ENCODE peak calls at places on chromosome 5, in ten cellular contexts. One of them, this sample, is unnamed.
A peak's percentile ranks its signal among the peaks of the same experiment; 100 is the strongest.

GRCh38 chr5:111606194-111606593 is 93.9 kb upstream of the STARD4 start:
- DNase-seq in omental fat pad: no peak
- DNase-seq in glutamatergic neuron: no peak
- DNase-seq in HS-5: no peak
- DNase-seq in naive B cell: no peak
- DNase-seq in HuH-7.5: no peak
- DNase-seq in activated T-helper 9 cell treated with anti-CD3 and anti-CD28 coated beads, Interleukin-2, amount 50 U/mL, for 16 hours: no peak
- DNase-seq in stomach: no peak
- DNase-seq in aorta: no peak
- DNase-seq in coronary artery: no peak
- DNase-seq in this sample: no peak

GRCh38 chr5:69331528-69332445 is 814 bp downstream of the CCDC125 start:
- DNase-seq in stomach: peak; percentile 54
- DNase-seq in omental fat pad: no peak
- DNase-seq in coronary artery: no peak
- DNase-seq in activated T-helper 9 cell treated with anti-CD3 and anti-CD28 coated beads, Interleukin-2, amount 50 U/mL, for 16 hours: no peak
- DNase-seq in aorta: no peak
- DNase-seq in HS-5: no peak
- DNase-seq in naive B cell: no peak
- DNase-seq in glutamatergic neuron: no peak
- DNase-seq in HuH-7.5: no peak
- DNase-seq in this sample: peak; percentile 21

GRCh38 chr5:4230905-4231561 is 635.4 kb downstream of the IRX1 start:
- DNase-seq in HS-5: no peak
- DNase-seq in coronary artery: no peak
- DNase-seq in naive B cell: no peak
- DNase-seq in aorta: no peak
- DNase-seq in glutamatergic neuron: peak; percentile 63
- DNase-seq in omental fat pad: no peak
- DNase-seq in activated T-helper 9 cell treated with anti-CD3 and anti-CD28 coated beads, Interleukin-2, amount 50 U/mL, for 16 hours: no peak
- DNase-seq in HuH-7.5: no peak
- DNase-seq in stomach: no peak
- DNase-seq in this sample: no peak

GRCh38 chr5:126492939-126493338 is 69.7 kb downstream of the GRAMD2B start:
- DNase-seq in coronary artery: no peak
- DNase-seq in HuH-7.5: no peak
- DNase-seq in aorta: no peak
- DNase-seq in omental fat pad: no peak
- DNase-seq in naive B cell: no peak
- DNase-seq in HS-5: no peak
- DNase-seq in activated T-helper 9 cell treated with anti-CD3 and anti-CD28 coated beads, Interleukin-2, amount 50 U/mL, for 16 hours: no peak
- DNase-seq in glutamatergic neuron: no peak
- DNase-seq in stomach: no peak
- DNase-seq in this sample: no peak

GRCh38 chr5:150289551-150290390 is at the start of gene CAMK2A:
- DNase-seq in activated T-helper 9 cell treated with anti-CD3 and anti-CD28 coated beads, Interleukin-2, amount 50 U/mL, for 16 hours: no peak
- DNase-seq in HS-5: no peak
- DNase-seq in glutamatergic neuron: peak; percentile 71
- DNase-seq in naive B cell: no peak
- DNase-seq in aorta: peak; percentile 54
- DNase-seq in HuH-7.5: no peak
- DNase-seq in stomach: no peak
- DNase-seq in omental fat pad: no peak
- DNase-seq in coronary artery: no peak
- DNase-seq in this sample: no peak

GRCh38 chr5:66186108-66186507 is 42.0 kb downstream of the SREK1 start:
- DNase-seq in coronary artery: no peak
- DNase-seq in glutamatergic neuron: no peak
- DNase-seq in HuH-7.5: no peak
- DNase-seq in activated T-helper 9 cell treated with anti-CD3 and anti-CD28 coated beads, Interleukin-2, amount 50 U/mL, for 16 hours: no peak
- DNase-seq in aorta: no peak
- DNase-seq in omental fat pad: no peak
- DNase-seq in naive B cell: no peak
- DNase-seq in stomach: no peak
- DNase-seq in HS-5: no peak
- DNase-seq in this sample: peak; percentile 61

GRCh38 chr5:115100556-115100955 is 69.2 kb downstream of the TRIM36 start:
- DNase-seq in aorta: no peak
- DNase-seq in omental fat pad: no peak
- DNase-seq in coronary artery: no peak
- DNase-seq in naive B cell: no peak
- DNase-seq in HS-5: no peak
- DNase-seq in HuH-7.5: no peak
- DNase-seq in activated T-helper 9 cell treated with anti-CD3 and anti-CD28 coated beads, Interleukin-2, amount 50 U/mL, for 16 hours: no peak
- DNase-seq in glutamatergic neuron: no peak
- DNase-seq in stomach: no peak
- DNase-seq in this sample: no peak

GRCh38 chr5:74576941-74577456 is 63.5 kb downstream of the ENC1 start:
- DNase-seq in glutamatergic neuron: no peak
- DNase-seq in stomach: no peak
- DNase-seq in omental fat pad: no peak
- DNase-seq in HuH-7.5: no peak
- DNase-seq in aorta: no peak
- DNase-seq in naive B cell: no peak
- DNase-seq in HS-5: no peak
- DNase-seq in activated T-helper 9 cell treated with anti-CD3 and anti-CD28 coated beads, Interleukin-2, amount 50 U/mL, for 16 hours: no peak
- DNase-seq in coronary artery: no peak
- DNase-seq in this sample: peak; percentile 34

GRCh38 chr5:172479034-172479783 is 24.9 kb upstream of the SH3PXD2B start:
- DNase-seq in glutamatergic neuron: peak; percentile 75
- DNase-seq in omental fat pad: peak; percentile 52
- DNase-seq in HuH-7.5: peak; percentile 81
- DNase-seq in coronary artery: peak; percentile 88
- DNase-seq in aorta: peak; percentile 91
- DNase-seq in HS-5: peak; percentile 56
- DNase-seq in naive B cell: peak; percentile 29
- DNase-seq in stomach: peak; percentile 83
- DNase-seq in activated T-helper 9 cell treated with anti-CD3 and anti-CD28 coated beads, Interleukin-2, amount 50 U/mL, for 16 hours: peak; percentile 21
- DNase-seq in this sample: peak; percentile 75

GRCh38 chr5:59745422-59745863 is 148.1 kb downstream of the PDE4D start:
- DNase-seq in omental fat pad: no peak
- DNase-seq in HS-5: no peak
- DNase-seq in activated T-helper 9 cell treated with anti-CD3 and anti-CD28 coated beads, Interleukin-2, amount 50 U/mL, for 16 hours: no peak
- DNase-seq in coronary artery: peak; percentile 81
- DNase-seq in stomach: peak; percentile 43
- DNase-seq in HuH-7.5: no peak
- DNase-seq in glutamatergic neuron: no peak
- DNase-seq in naive B cell: no peak
- DNase-seq in aorta: no peak
- DNase-seq in this sample: no peak

GRCh38 chr5:11387382-11387781 is 516.9 kb downstream of the CTNND2 start:
- DNase-seq in naive B cell: no peak
- DNase-seq in activated T-helper 9 cell treated with anti-CD3 and anti-CD28 coated beads, Interleukin-2, amount 50 U/mL, for 16 hours: no peak
- DNase-seq in HuH-7.5: no peak
- DNase-seq in HS-5: no peak
- DNase-seq in omental fat pad: no peak
- DNase-seq in glutamatergic neuron: no peak
- DNase-seq in stomach: no peak
- DNase-seq in aorta: no peak
- DNase-seq in coronary artery: no peak
- DNase-seq in this sample: no peak

GRCh38 chr5:170302729-170303501 is 5.3 kb upstream of the LCP2 start:
- DNase-seq in HuH-7.5: no peak
- DNase-seq in naive B cell: no peak
- DNase-seq in coronary artery: no peak
- DNase-seq in glutamatergic neuron: no peak
- DNase-seq in HS-5: no peak
- DNase-seq in activated T-helper 9 cell treated with anti-CD3 and anti-CD28 coated beads, Interleukin-2, amount 50 U/mL, for 16 hours: peak; percentile 49
- DNase-seq in aorta: peak; percentile 84
- DNase-seq in omental fat pad: no peak
- DNase-seq in stomach: no peak
- DNase-seq in this sample: peak; percentile 82

GRCh38 chr5:140383300-140383699 is 18.3 kb upstream of the ANKHD1 start:
- DNase-seq in naive B cell: no peak
- DNase-seq in glutamatergic neuron: no peak
- DNase-seq in coronary artery: no peak
- DNase-seq in HS-5: no peak
- DNase-seq in aorta: no peak
- DNase-seq in omental fat pad: no peak
- DNase-seq in HuH-7.5: no peak
- DNase-seq in activated T-helper 9 cell treated with anti-CD3 and anti-CD28 coated beads, Interleukin-2, amount 50 U/mL, for 16 hours: no peak
- DNase-seq in stomach: no peak
- DNase-seq in this sample: no peak

GRCh38 chr5:140214831-140215230 is 39.8 kb downstream of the CYSTM1 start:
- DNase-seq in coronary artery: no peak
- DNase-seq in glutamatergic neuron: no peak
- DNase-seq in omental fat pad: no peak
- DNase-seq in HS-5: peak; percentile 50
- DNase-seq in HuH-7.5: no peak
- DNase-seq in aorta: no peak
- DNase-seq in naive B cell: no peak
- DNase-seq in activated T-helper 9 cell treated with anti-CD3 and anti-CD28 coated beads, Interleukin-2, amount 50 U/mL, for 16 hours: no peak
- DNase-seq in stomach: peak; percentile 76
- DNase-seq in this sample: no peak

GRCh38 chr5:124740991-124741583 is 5.4 kb downstream of the ZNF608 start:
- DNase-seq in stomach: no peak
- DNase-seq in HuH-7.5: no peak
- DNase-seq in coronary artery: no peak
- DNase-seq in naive B cell: peak; percentile 55
- DNase-seq in omental fat pad: no peak
- DNase-seq in HS-5: no peak
- DNase-seq in activated T-helper 9 cell treated with anti-CD3 and anti-CD28 coated beads, Interleukin-2, amount 50 U/mL, for 16 hours: no peak
- DNase-seq in glutamatergic neuron: no peak
- DNase-seq in aorta: no peak
- DNase-seq in this sample: peak; percentile 59

GRCh38 chr5:31270396-31270795 is 76.9 kb downstream of the CDH6 start:
- DNase-seq in omental fat pad: no peak
- DNase-seq in activated T-helper 9 cell treated with anti-CD3 and anti-CD28 coated beads, Interleukin-2, amount 50 U/mL, for 16 hours: no peak
- DNase-seq in stomach: no peak
- DNase-seq in coronary artery: no peak
- DNase-seq in glutamatergic neuron: no peak
- DNase-seq in aorta: no peak
- DNase-seq in HS-5: no peak
- DNase-seq in naive B cell: no peak
- DNase-seq in HuH-7.5: no peak
- DNase-seq in this sample: no peak

GRCh38 chr5:120613729-120614128 is 149.6 kb downstream of the PRR16 start:
- DNase-seq in glutamatergic neuron: no peak
- DNase-seq in coronary artery: no peak
- DNase-seq in naive B cell: no peak
- DNase-seq in aorta: no peak
- DNase-seq in omental fat pad: no peak
- DNase-seq in HuH-7.5: no peak
- DNase-seq in activated T-helper 9 cell treated with anti-CD3 and anti-CD28 coated beads, Interleukin-2, amount 50 U/mL, for 16 hours: no peak
- DNase-seq in stomach: no peak
- DNase-seq in HS-5: no peak
- DNase-seq in this sample: no peak

GRCh38 chr5:79069488-79070001 is at the start of the genes BHMT2 and DMGDH:
- DNase-seq in stomach: no peak
- DNase-seq in omental fat pad: no peak
- DNase-seq in aorta: peak; percentile 83
- DNase-seq in HS-5: no peak
- DNase-seq in coronary artery: no peak
- DNase-seq in glutamatergic neuron: no peak
- DNase-seq in naive B cell: no peak
- DNase-seq in activated T-helper 9 cell treated with anti-CD3 and anti-CD28 coated beads, Interleukin-2, amount 50 U/mL, for 16 hours: no peak
- DNase-seq in HuH-7.5: peak; percentile 40
- DNase-seq in this sample: no peak